ENCODE peak calls at places on chromosomes 5 and 9, in nine cellular contexts. O is B cell; P is CD4-positive, alpha-beta memory T cell; A is cardiac fibroblast; J is OCI-M1; N is tibial nerve; L is stimulated activated CD8-positive, alpha-beta memory T cell treated with anti-CD3 and anti-CD28 coated beads, Interleukin-4, amount 100 ng/mL, for 24 hours; T is cardiac muscle cell; K is AG09319. W is an unnamed sample.

GRCh38 chr5:97534166-97534565 is 351.1 kb upstream of the RIOK2 start:
- DNase-seq in O (peak), P (no peak), A (peak), J (peak), N (peak), L (no peak), T (peak), K (peak), W (peak)

GRCh38 chr9:129665008-129665771 is at the start of gene PRRX2:
- DNase-seq in O (peak), P (peak), A (no peak), J (no peak), N (no peak), L (no peak), T (peak), K (no peak), W (no peak)

GRCh38 chr5:155512302-155512701 is 498.7 kb downstream of the KIF4B start:
- DNase-seq in O (no peak), P (no peak), A (no peak), J (no peak), N (no peak), L (no peak), T (no peak), K (no peak), W (no peak)

GRCh38 chr9:96087669-96088299 is 212.3 kb downstream of the ERCC6L2 start:
- DNase-seq in O (no peak), P (no peak), A (no peak), J (no peak), N (no peak), L (no peak), T (no peak), K (no peak), W (no peak)

GRCh38 chr9:113042884-113043657 is 13.5 kb downstream of the ZFP37 start:
- DNase-seq in O (no peak), P (no peak), A (peak), J (peak), N (no peak), L (no peak), T (peak), K (no peak), W (no peak)

GRCh38 chr5:103473725-103474124 is 88.9 kb downstream of the NUDT12 start:
- DNase-seq in O (no peak), P (no peak), A (peak), J (no peak), N (no peak), L (no peak), T (peak), K (no peak), W (no peak)

GRCh38 chr5:132838516-132839282 is 8.3 kb upstream of the SHROOM1 start:
- DNase-seq in O (no peak), P (no peak), A (no peak), J (no peak), N (no peak), L (no peak), T (no peak), K (no peak), W (no peak)

GRCh38 chr5:95841914-95842812 is 19.6 kb upstream of the GLRX start:
- DNase-seq in O (no peak), P (no peak), A (peak), J (no peak), N (peak), L (no peak), T (peak), K (peak), W (no peak)

GRCh38 chr9:115167175-115167574 is 49.2 kb upstream of the TNC start:
- DNase-seq in O (no peak), P (no peak), A (peak), J (no peak), N (no peak), L (no peak), T (peak), K (no peak), W (no peak)

GRCh38 chr5:77971965-77972544 is 195.9 kb upstream of the TBCA start:
- DNase-seq in O (no peak), P (no peak), A (no peak), J (no peak), N (no peak), L (no peak), T (no peak), K (no peak), W (no peak)

GRCh38 chr5:61534481-61535267 is 202.6 kb downstream of the ZSWIM6 start:
- DNase-seq in O (no peak), P (no peak), A (no peak), J (no peak), N (no peak), L (no peak), T (no peak), K (no peak), W (no peak)

GRCh38 chr9:89667730-89668129 is 62.9 kb downstream of the GADD45G start:
- DNase-seq in O (no peak), P (no peak), A (no peak), J (no peak), N (no peak), L (no peak), T (no peak), K (no peak), W (no peak)

GRCh38 chr9:78296208-78296892 is 575 bp upstream of the PSAT1 start:
- DNase-seq in O (no peak), P (no peak), A (peak), J (peak), N (no peak), L (no peak), T (peak), K (no peak), W (no peak)

GRCh38 chr5:57902035-57902434 is 419.4 kb upstream of the ACTBL2 start:
- DNase-seq in O (no peak), P (no peak), A (no peak), J (no peak), N (no peak), L (no peak), T (no peak), K (no peak), W (no peak)

GRCh38 chr9:21015122-21015815 is 16.2 kb downstream of the HACD4 start:
- DNase-seq in O (no peak), P (no peak), A (peak), J (no peak), N (no peak), L (no peak), T (peak), K (no peak), W (no peak)

GRCh38 chr9:35619800-35620158 is 1.6 kb upstream of the CD72 start:
- DNase-seq in O (peak), P (no peak), A (no peak), J (no peak), N (no peak), L (peak), T (no peak), K (no peak), W (no peak)

W was measured in smooth muscle cell of the brain vasculature.